ENCODE peak calls at places on chromosomes 11 and 22, in five cellular contexts. One of them, this sample, is unnamed.

GRCh38 chr11:109939176-109939810 is 153.9 kb upstream of the ZC3H12C start:
- DNase-seq in brain microvascular endothelial cell: peak; percentile 68
- DNase-seq in tibial artery: no peak
- DNase-seq in sigmoid colon: no peak
- DNase-seq in retinal pigment epithelial cell: peak; percentile 62
- DNase-seq in this sample: peak; percentile 49

GRCh38 chr11:33778682-33779081 is 4.4 kb upstream of the FBXO3 start:
- DNase-seq in brain microvascular endothelial cell: peak; percentile 83
- DNase-seq in tibial artery: no peak
- DNase-seq in sigmoid colon: no peak
- DNase-seq in retinal pigment epithelial cell: peak; percentile 31
- DNase-seq in this sample: peak; percentile 76

GRCh38 chr11:114308689-114309089 is 12.5 kb downstream of the NNMT start:
- DNase-seq in brain microvascular endothelial cell: no peak
- DNase-seq in tibial artery: peak; percentile 86
- DNase-seq in sigmoid colon: no peak
- DNase-seq in retinal pigment epithelial cell: no peak
- DNase-seq in this sample: no peak

GRCh38 chr22:29344137-29344536 is 28.6 kb upstream of the RASL10A start:
- DNase-seq in brain microvascular endothelial cell: peak; percentile 90
- DNase-seq in tibial artery: no peak
- DNase-seq in sigmoid colon: peak; percentile 94
- DNase-seq in retinal pigment epithelial cell: peak; percentile 50
- DNase-seq in this sample: peak; percentile 79

GRCh38 chr11:62707277-62707771 is at the start of the genes BSCL2 and GNG3:
- DNase-seq in brain microvascular endothelial cell: no peak
- DNase-seq in tibial artery: peak; percentile 64
- DNase-seq in sigmoid colon: no peak
- DNase-seq in retinal pigment epithelial cell: no peak
- DNase-seq in this sample: no peak

GRCh38 chr11:111554532-111554931 is 14.0 kb downstream of the LAYN start:
- DNase-seq in brain microvascular endothelial cell: no peak
- DNase-seq in tibial artery: no peak
- DNase-seq in sigmoid colon: no peak
- DNase-seq in retinal pigment epithelial cell: no peak
- DNase-seq in this sample: no peak

GRCh38 chr11:129946256-129946655 is 50.9 kb upstream of the NFRKB start:
- DNase-seq in brain microvascular endothelial cell: no peak
- DNase-seq in tibial artery: no peak
- DNase-seq in sigmoid colon: no peak
- DNase-seq in retinal pigment epithelial cell: no peak
- DNase-seq in this sample: no peak

GRCh38 chr11:45616802-45617549 is 48.4 kb downstream of the CHST1 start:
- DNase-seq in brain microvascular endothelial cell: no peak
- DNase-seq in tibial artery: no peak
- DNase-seq in sigmoid colon: no peak
- DNase-seq in retinal pigment epithelial cell: no peak
- DNase-seq in this sample: no peak

GRCh38 chr11:36012979-36013378 is 69.1 kb downstream of the LDLRAD3 start:
- DNase-seq in brain microvascular endothelial cell: no peak
- DNase-seq in tibial artery: no peak
- DNase-seq in sigmoid colon: no peak
- DNase-seq in retinal pigment epithelial cell: no peak
- DNase-seq in this sample: no peak

GRCh38 chr11:8699903-8700302 is 17.3 kb downstream of the RPL27A start:
- DNase-seq in brain microvascular endothelial cell: peak; percentile 52
- DNase-seq in tibial artery: peak; percentile 73
- DNase-seq in sigmoid colon: peak; percentile 65
- DNase-seq in retinal pigment epithelial cell: no peak
- DNase-seq in this sample: no peak

GRCh38 chr22:30381250-30381649 is 6.0 kb downstream of the RNF215 start:
- DNase-seq in brain microvascular endothelial cell: no peak
- DNase-seq in tibial artery: no peak
- DNase-seq in sigmoid colon: no peak
- DNase-seq in retinal pigment epithelial cell: no peak
- DNase-seq in this sample: no peak

GRCh38 chr11:59145534-59145933 is 2.9 kb downstream of the FAM111A start:
- DNase-seq in brain microvascular endothelial cell: no peak
- DNase-seq in tibial artery: no peak
- DNase-seq in sigmoid colon: no peak
- DNase-seq in retinal pigment epithelial cell: no peak
- DNase-seq in this sample: peak; percentile 59

GRCh38 chr22:41504397-41504796 is 35.5 kb downstream of the ACO2 start:
- DNase-seq in brain microvascular endothelial cell: peak; percentile 49
- DNase-seq in tibial artery: peak; percentile 93
- DNase-seq in sigmoid colon: no peak
- DNase-seq in retinal pigment epithelial cell: no peak
- DNase-seq in this sample: no peak

GRCh38 chr11:13303668-13304649 is 26.4 kb downstream of the BMAL1 start:
- DNase-seq in brain microvascular endothelial cell: no peak
- DNase-seq in tibial artery: no peak
- DNase-seq in sigmoid colon: no peak
- DNase-seq in retinal pigment epithelial cell: no peak
- DNase-seq in this sample: no peak

GRCh38 chr11:103618532-103618931 is 417.9 kb upstream of the DDI1 start:
- DNase-seq in brain microvascular endothelial cell: peak; percentile 29
- DNase-seq in tibial artery: no peak
- DNase-seq in sigmoid colon: no peak
- DNase-seq in retinal pigment epithelial cell: no peak
- DNase-seq in this sample: peak; percentile 33

GRCh38 chr22:28207281-28208030 is 288.4 kb upstream of the PITPNB start:
- DNase-seq in brain microvascular endothelial cell: peak; percentile 37
- DNase-seq in tibial artery: no peak
- DNase-seq in sigmoid colon: no peak
- DNase-seq in retinal pigment epithelial cell: peak; percentile 21
- DNase-seq in this sample: no peak

GRCh38 chr11:69530278-69531070 is 49.0 kb downstream of the LINC01488 start:
- DNase-seq in brain microvascular endothelial cell: no peak
- DNase-seq in tibial artery: no peak
- DNase-seq in sigmoid colon: peak; percentile 66
- DNase-seq in retinal pigment epithelial cell: no peak
- DNase-seq in this sample: no peak

GRCh38 chr11:72824020-72824419 is 9.8 kb downstream of the ATG16L2 start:
- DNase-seq in brain microvascular endothelial cell: no peak
- DNase-seq in tibial artery: no peak
- DNase-seq in sigmoid colon: peak; percentile 65
- DNase-seq in retinal pigment epithelial cell: no peak
- DNase-seq in this sample: no peak

GRCh38 chr11:86500500-86501170 is 125.9 kb downstream of the CCDC81 start:
- DNase-seq in brain microvascular endothelial cell: no peak
- DNase-seq in tibial artery: no peak
- DNase-seq in sigmoid colon: no peak
- DNase-seq in retinal pigment epithelial cell: no peak
- DNase-seq in this sample: no peak

GRCh38 chr11:77055056-77055680 is 11.6 kb upstream of the CAPN5 start:
- DNase-seq in brain microvascular endothelial cell: no peak
- DNase-seq in tibial artery: no peak
- DNase-seq in sigmoid colon: no peak
- DNase-seq in retinal pigment epithelial cell: no peak
- DNase-seq in this sample: no peak

GRCh38 chr22:38017272-38017920 is 33.0 kb upstream of the SOX10 start:
- DNase-seq in brain microvascular endothelial cell: peak; percentile 30
- DNase-seq in tibial artery: peak; percentile 88
- DNase-seq in sigmoid colon: peak; percentile 93
- DNase-seq in retinal pigment epithelial cell: peak; percentile 54
- DNase-seq in this sample: no peak

GRCh38 chr11:12213920-12214319 is 103.5 kb downstream of the MICAL2 start:
- DNase-seq in brain microvascular endothelial cell: no peak
- DNase-seq in tibial artery: no peak
- DNase-seq in sigmoid colon: no peak
- DNase-seq in retinal pigment epithelial cell: no peak
- DNase-seq in this sample: no peak

GRCh38 chr11:125950696-125951645 is 5.1 kb downstream of the VSIG10L2 start:
- DNase-seq in brain microvascular endothelial cell: no peak
- DNase-seq in tibial artery: no peak
- DNase-seq in sigmoid colon: peak; percentile 96
- DNase-seq in retinal pigment epithelial cell: no peak
- DNase-seq in this sample: no peak

GRCh38 chr22:30859714-30860095 is 108.9 kb downstream of the MORC2 start:
- DNase-seq in brain microvascular endothelial cell: no peak
- DNase-seq in tibial artery: peak; percentile 37
- DNase-seq in sigmoid colon: no peak
- DNase-seq in retinal pigment epithelial cell: no peak
- DNase-seq in this sample: no peak

GRCh38 chr11:19646921-19647320 is 65.7 kb upstream of the NAV2 start:
- DNase-seq in brain microvascular endothelial cell: peak; percentile 88
- DNase-seq in tibial artery: no peak
- DNase-seq in sigmoid colon: no peak
- DNase-seq in retinal pigment epithelial cell: no peak
- DNase-seq in this sample: peak; percentile 88

GRCh38 chr22:27474711-27475547 is 326.6 kb downstream of the MN1 start:
- DNase-seq in brain microvascular endothelial cell: peak; percentile 91
- DNase-seq in tibial artery: no peak
- DNase-seq in sigmoid colon: peak; percentile 79
- DNase-seq in retinal pigment epithelial cell: peak; percentile 91
- DNase-seq in this sample: peak; percentile 71

GRCh38 chr22:29813563-29813962 is 24.5 kb downstream of the ASCC2 start:
- DNase-seq in brain microvascular endothelial cell: peak; percentile 16
- DNase-seq in tibial artery: no peak
- DNase-seq in sigmoid colon: no peak
- DNase-seq in retinal pigment epithelial cell: no peak
- DNase-seq in this sample: no peak

GRCh38 chr22:37416389-37416788 is 10.9 kb downstream of the ELFN2 start:
- DNase-seq in brain microvascular endothelial cell: no peak
- DNase-seq in tibial artery: no peak
- DNase-seq in sigmoid colon: no peak
- DNase-seq in retinal pigment epithelial cell: no peak
- DNase-seq in this sample: no peak

GRCh38 chr11:37710031-37710430 is 1112.0 kb upstream of the RAG2 start:
- DNase-seq in brain microvascular endothelial cell: no peak
- DNase-seq in tibial artery: no peak
- DNase-seq in sigmoid colon: no peak
- DNase-seq in retinal pigment epithelial cell: no peak
- DNase-seq in this sample: peak; percentile 60

GRCh38 chr22:24810043-24810749 is 4.2 kb downstream of the SGSM1 start:
- DNase-seq in brain microvascular endothelial cell: no peak
- DNase-seq in tibial artery: peak; percentile 90
- DNase-seq in sigmoid colon: peak; percentile 75
- DNase-seq in retinal pigment epithelial cell: no peak
- DNase-seq in this sample: no peak

GRCh38 chr11:61609970-61610347 is 29.1 kb upstream of the SYT7 start:
- DNase-seq in brain microvascular endothelial cell: no peak
- DNase-seq in tibial artery: no peak
- DNase-seq in sigmoid colon: no peak
- DNase-seq in retinal pigment epithelial cell: no peak
- DNase-seq in this sample: no peak

GRCh38 chr11:77401486-77402217 is 72.2 kb downstream of the PAK1 start:
- DNase-seq in brain microvascular endothelial cell: no peak
- DNase-seq in tibial artery: no peak
- DNase-seq in sigmoid colon: no peak
- DNase-seq in retinal pigment epithelial cell: no peak
- DNase-seq in this sample: no peak

GRCh38 chr11:65402790-65403189 is 16.4 kb downstream of the FRMD8 start:
- DNase-seq in brain microvascular endothelial cell: no peak
- DNase-seq in tibial artery: no peak
- DNase-seq in sigmoid colon: no peak
- DNase-seq in retinal pigment epithelial cell: no peak
- DNase-seq in this sample: no peak

GRCh38 chr11:65403607-65404121 is 17.2 kb downstream of the FRMD8 start:
- DNase-seq in brain microvascular endothelial cell: no peak
- DNase-seq in tibial artery: no peak
- DNase-seq in sigmoid colon: no peak
- DNase-seq in retinal pigment epithelial cell: no peak
- DNase-seq in this sample: no peak

GRCh38 chr11:65401803-65402248 is 15.4 kb downstream of the FRMD8 start:
- DNase-seq in brain microvascular endothelial cell: no peak
- DNase-seq in tibial artery: no peak
- DNase-seq in sigmoid colon: no peak
- DNase-seq in retinal pigment epithelial cell: no peak
- DNase-seq in this sample: no peak

GRCh38 chr11:65404638-65405339 is 17.8 kb upstream of the NEAT1 start:
- DNase-seq in brain microvascular endothelial cell: no peak
- DNase-seq in tibial artery: no peak
- DNase-seq in sigmoid colon: no peak
- DNase-seq in retinal pigment epithelial cell: no peak
- DNase-seq in this sample: no peak

GRCh38 chr11:65404210-65404609 is 17.8 kb downstream of the FRMD8 start:
- DNase-seq in brain microvascular endothelial cell: no peak
- DNase-seq in tibial artery: no peak
- DNase-seq in sigmoid colon: no peak
- DNase-seq in retinal pigment epithelial cell: no peak
- DNase-seq in this sample: no peak
- H3K4me3 ChIP-seq in brain microvascular endothelial cell: no peak overlapping the region
- H3K4me3 ChIP-seq in tibial artery: no peak overlapping the region
- H3K4me3 ChIP-seq in sigmoid colon: no peak overlapping the region
- H3K4me3 ChIP-seq in retinal pigment epithelial cell: no peak overlapping the region
- H3K4me3 ChIP-seq in this sample: no peak overlapping the region

DNA sequence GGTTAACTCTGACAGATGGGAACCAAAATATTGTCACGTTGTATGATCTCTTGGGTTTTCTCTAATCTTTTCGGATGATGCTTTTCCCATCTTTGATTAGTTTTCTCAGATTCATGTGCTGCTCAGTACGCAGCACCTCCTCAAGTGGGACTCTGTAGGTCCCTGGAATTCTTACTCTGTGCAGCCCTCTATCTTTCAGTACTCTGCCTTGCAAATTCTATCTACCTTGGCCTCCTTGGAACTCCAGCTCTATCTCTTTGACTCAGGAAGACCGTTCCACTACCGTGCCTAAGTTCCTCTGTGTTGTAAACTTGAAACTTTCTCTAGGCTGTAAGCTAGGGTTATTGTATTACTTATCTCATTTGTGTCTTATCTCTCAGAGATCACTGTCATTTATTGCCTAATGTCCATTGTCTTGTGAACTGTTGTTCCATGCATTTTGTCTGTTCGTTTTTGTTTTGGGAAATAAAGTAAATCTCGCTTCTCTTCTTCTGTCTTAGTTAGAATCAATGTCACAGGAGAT is 20.1 kb upstream of the CHORDC1 start:
- DNase-seq in brain microvascular endothelial cell: no peak
- DNase-seq in tibial artery: no peak
- DNase-seq in sigmoid colon: no peak
- DNase-seq in retinal pigment epithelial cell: no peak
- DNase-seq in this sample: no peak
- TF ChIP-seq CTCF in brain microvascular endothelial cell: no peak
- TF ChIP-seq CTCF in tibial artery: no peak
- TF ChIP-seq CTCF in sigmoid colon: no peak
- TF ChIP-seq CTCF in retinal pigment epithelial cell: no peak
- TF ChIP-seq CTCF in this sample: no peak

GRCh38 chr11:93663021-93663420 is 1.5 kb downstream of the CEP295 start:
- DNase-seq in brain microvascular endothelial cell: no peak
- DNase-seq in tibial artery: no peak
- DNase-seq in sigmoid colon: no peak
- DNase-seq in retinal pigment epithelial cell: no peak
- DNase-seq in this sample: no peak
- H3K4me3 ChIP-seq in brain microvascular endothelial cell: no peak overlapping the region
- H3K4me3 ChIP-seq in tibial artery: no peak overlapping the region
- H3K4me3 ChIP-seq in sigmoid colon: no peak overlapping the region
- H3K4me3 ChIP-seq in retinal pigment epithelial cell: no peak overlapping the region
- H3K4me3 ChIP-seq in this sample: no peak overlapping the region

DNA sequence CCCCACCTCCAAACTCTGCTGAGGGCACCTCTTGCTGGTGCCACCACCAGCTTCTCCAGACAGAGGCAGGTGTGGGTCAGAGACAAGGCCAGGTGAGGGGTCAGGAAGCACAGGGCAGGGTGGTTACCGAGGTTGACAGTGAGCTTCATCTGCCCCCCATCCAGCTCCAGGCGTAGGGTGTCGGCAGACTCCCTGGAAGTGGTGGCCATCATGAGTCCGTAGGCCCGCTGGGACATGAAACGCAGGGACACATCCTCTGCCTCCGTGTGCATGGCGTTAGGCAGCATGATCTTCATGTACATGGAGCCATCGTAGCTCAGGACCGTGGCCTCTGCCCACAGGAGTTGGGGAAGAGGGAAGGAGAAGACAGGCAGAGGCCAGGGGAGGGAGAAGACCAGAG is 62.8 kb downstream of the NRXN2 start:
- DNase-seq in brain microvascular endothelial cell: no peak
- DNase-seq in tibial artery: no peak
- DNase-seq in sigmoid colon: no peak
- DNase-seq in retinal pigment epithelial cell: no peak
- DNase-seq in this sample: no peak
- TF ChIP-seq CTCF in brain microvascular endothelial cell: no peak
- TF ChIP-seq CTCF in tibial artery: no peak
- TF ChIP-seq CTCF in sigmoid colon: no peak
- TF ChIP-seq CTCF in retinal pigment epithelial cell: no peak
- TF ChIP-seq CTCF in this sample: no peak

This sample was measured in AG04449.